ENCODE peak calls at places on chromosomes 12 and 14, in seven cellular contexts. One of them, this sample, is unnamed. For H3K9me3, the result is how much of the 10 kb centered on the place peaks cover.

GRCh38 chr12:99339663-99340062 is 307.9 kb upstream of the GARIN6 start:
- DNase-seq in keratinocyte: no peak
- DNase-seq in gastrocnemius medialis: no peak
- DNase-seq in mucosa of descending colon: no peak
- DNase-seq in suprapubic skin: no peak
- DNase-seq in heart left ventricle: no peak
- DNase-seq in adipocyte: no peak
- DNase-seq in this sample: no peak

GRCh38 chr12:47741340-47741703 is 16.0 kb upstream of the ENDOU start:
- DNase-seq in suprapubic skin: peak
- DNase-seq in gastrocnemius medialis: peak
- DNase-seq in keratinocyte: no peak
- DNase-seq in adipocyte: peak
- DNase-seq in mucosa of descending colon: peak
- DNase-seq in heart left ventricle: peak
- DNase-seq in this sample: peak

GRCh38 chr14:65594153-65594881 is 181.8 kb downstream of the FUT8 start:
- DNase-seq in keratinocyte: no peak
- DNase-seq in heart left ventricle: no peak
- DNase-seq in gastrocnemius medialis: no peak
- DNase-seq in adipocyte: no peak
- DNase-seq in suprapubic skin: no peak
- DNase-seq in mucosa of descending colon: peak
- DNase-seq in this sample: peak

GRCh38 chr12:53190108-53190729 is 9.5 kb upstream of the CSAD start:
- DNase-seq in suprapubic skin: peak
- DNase-seq in adipocyte: peak
- DNase-seq in keratinocyte: no peak
- DNase-seq in gastrocnemius medialis: peak
- DNase-seq in mucosa of descending colon: peak
- DNase-seq in heart left ventricle: peak
- DNase-seq in this sample: peak

GRCh38 chr12:107105410-107105703 is 12.0 kb upstream of the CRY1 start:
- DNase-seq in mucosa of descending colon: no peak
- DNase-seq in heart left ventricle: no peak
- DNase-seq in keratinocyte: no peak
- DNase-seq in adipocyte: no peak
- DNase-seq in gastrocnemius medialis: no peak
- DNase-seq in suprapubic skin: no peak
- DNase-seq in this sample: no peak

GRCh38 chr14:67285876-67286452 is 44.7 kb downstream of the PALS1 start:
- DNase-seq in mucosa of descending colon: no peak
- DNase-seq in adipocyte: peak
- DNase-seq in keratinocyte: no peak
- DNase-seq in heart left ventricle: no peak
- DNase-seq in gastrocnemius medialis: no peak
- DNase-seq in suprapubic skin: no peak
- DNase-seq in this sample: peak

GRCh38 chr12:50636505-50636904 is 127.4 kb upstream of the ATF1 start:
- DNase-seq in suprapubic skin: no peak
- DNase-seq in keratinocyte: no peak
- DNase-seq in adipocyte: no peak
- DNase-seq in heart left ventricle: no peak
- DNase-seq in gastrocnemius medialis: no peak
- DNase-seq in mucosa of descending colon: no peak
- DNase-seq in this sample: no peak

GRCh38 chr12:119008691-119009221 is 27.4 kb downstream of the SRRM4 start:
- DNase-seq in gastrocnemius medialis: no peak
- DNase-seq in keratinocyte: no peak
- DNase-seq in suprapubic skin: no peak
- DNase-seq in adipocyte: no peak
- DNase-seq in heart left ventricle: no peak
- DNase-seq in mucosa of descending colon: no peak
- DNase-seq in this sample: no peak

GRCh38 chr14:50545618-50546017 is 13.2 kb upstream of the MAP4K5 start:
- DNase-seq in heart left ventricle: no peak
- DNase-seq in suprapubic skin: no peak
- DNase-seq in adipocyte: no peak
- DNase-seq in gastrocnemius medialis: peak
- DNase-seq in keratinocyte: no peak
- DNase-seq in mucosa of descending colon: no peak
- DNase-seq in this sample: no peak

GRCh38 chr12:105226219-105226618 is 9.8 kb downstream of the APPL2 start:
- DNase-seq in suprapubic skin: no peak
- DNase-seq in gastrocnemius medialis: peak
- DNase-seq in heart left ventricle: peak
- DNase-seq in keratinocyte: no peak
- DNase-seq in adipocyte: peak
- DNase-seq in mucosa of descending colon: peak
- DNase-seq in this sample: no peak

GRCh38 chr12:109772622-109773321 is 59.1 kb downstream of the FAM222A start:
- DNase-seq in heart left ventricle: no peak
- DNase-seq in adipocyte: no peak
- DNase-seq in keratinocyte: no peak
- DNase-seq in gastrocnemius medialis: no peak
- DNase-seq in suprapubic skin: peak
- DNase-seq in mucosa of descending colon: no peak
- DNase-seq in this sample: no peak

GRCh38 chr14:56789955-56790354 is 20.3 kb downstream of the OTX2 start:
- DNase-seq in heart left ventricle: no peak
- DNase-seq in adipocyte: no peak
- DNase-seq in keratinocyte: no peak
- DNase-seq in mucosa of descending colon: no peak
- DNase-seq in suprapubic skin: no peak
- DNase-seq in gastrocnemius medialis: no peak
- DNase-seq in this sample: no peak

GRCh38 chr12:90627180-90627896 is 327.6 kb downstream of the CCER1 start:
- DNase-seq in mucosa of descending colon: no peak
- DNase-seq in heart left ventricle: peak
- DNase-seq in gastrocnemius medialis: no peak
- DNase-seq in suprapubic skin: no peak
- DNase-seq in adipocyte: no peak
- DNase-seq in keratinocyte: no peak
- DNase-seq in this sample: no peak

GRCh38 chr12:79162948-79163347 is 298.4 kb downstream of the SYT1 start:
- DNase-seq in suprapubic skin: no peak
- DNase-seq in gastrocnemius medialis: no peak
- DNase-seq in keratinocyte: no peak
- DNase-seq in adipocyte: peak
- DNase-seq in heart left ventricle: no peak
- DNase-seq in mucosa of descending colon: no peak
- DNase-seq in this sample: no peak

GRCh38 chr14:69045857-69046351 is 66.8 kb upstream of the ACTN1 start:
- DNase-seq in keratinocyte: no peak
- DNase-seq in gastrocnemius medialis: no peak
- DNase-seq in suprapubic skin: no peak
- DNase-seq in heart left ventricle: no peak
- DNase-seq in adipocyte: peak
- DNase-seq in mucosa of descending colon: no peak
- DNase-seq in this sample: no peak

GRCh38 chr14:29926701-29927595 is 699 bp downstream of the PRKD1 start:
- DNase-seq in keratinocyte: no peak
- DNase-seq in heart left ventricle: peak
- DNase-seq in suprapubic skin: no peak
- DNase-seq in gastrocnemius medialis: peak
- DNase-seq in mucosa of descending colon: peak
- DNase-seq in adipocyte: peak
- DNase-seq in this sample: peak

GRCh38 chr12:49730568-49731101 is 10.7 kb upstream of the TMBIM6 start:
- DNase-seq in heart left ventricle: no peak
- DNase-seq in mucosa of descending colon: no peak
- DNase-seq in adipocyte: no peak
- DNase-seq in suprapubic skin: no peak
- DNase-seq in gastrocnemius medialis: no peak
- DNase-seq in keratinocyte: no peak
- DNase-seq in this sample: no peak

GRCh38 chr14:74035556-74035955 is 16.4 kb downstream of the BBOF1 start:
- DNase-seq in keratinocyte: no peak
- DNase-seq in mucosa of descending colon: no peak
- DNase-seq in adipocyte: peak
- DNase-seq in heart left ventricle: no peak
- DNase-seq in gastrocnemius medialis: no peak
- DNase-seq in suprapubic skin: no peak
- DNase-seq in this sample: no peak

GRCh38 chr12:107461222-107461980 is 224.2 kb upstream of the PWP1 start:
- DNase-seq in suprapubic skin: no peak
- DNase-seq in mucosa of descending colon: no peak
- DNase-seq in heart left ventricle: no peak
- DNase-seq in gastrocnemius medialis: no peak
- DNase-seq in adipocyte: peak
- DNase-seq in keratinocyte: peak
- DNase-seq in this sample: no peak

GRCh38 chr12:41932470-41932991 is 212.1 kb downstream of the GXYLT1 start:
- DNase-seq in heart left ventricle: peak
- DNase-seq in gastrocnemius medialis: peak
- DNase-seq in adipocyte: no peak
- DNase-seq in suprapubic skin: peak
- DNase-seq in mucosa of descending colon: peak
- DNase-seq in keratinocyte: no peak
- DNase-seq in this sample: peak

GRCh38 chr12:93892431-93893210 is 215.4 kb downstream of the CRADD start:
- DNase-seq in adipocyte: no peak
- DNase-seq in heart left ventricle: no peak
- DNase-seq in suprapubic skin: no peak
- DNase-seq in keratinocyte: no peak
- DNase-seq in mucosa of descending colon: no peak
- DNase-seq in gastrocnemius medialis: no peak
- DNase-seq in this sample: no peak

DNA sequence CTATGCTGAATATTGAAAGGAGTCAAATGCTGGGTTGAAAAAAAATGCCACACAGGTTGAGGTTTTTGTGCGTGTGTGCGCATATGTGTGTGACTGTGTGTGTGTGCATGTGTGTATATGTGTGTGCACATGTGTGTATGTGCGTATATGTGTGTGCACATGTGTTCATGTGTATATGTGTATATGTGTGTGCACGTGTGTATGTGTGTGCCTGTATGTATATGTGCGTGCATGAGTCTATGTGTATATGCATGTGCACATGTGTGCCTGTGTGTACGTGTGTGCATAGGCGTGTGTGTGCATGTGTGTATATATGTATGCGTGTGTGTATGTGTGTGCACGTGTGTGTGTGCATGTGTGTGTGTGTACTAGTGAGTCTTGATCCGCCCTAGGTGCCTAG is 655.7 kb downstream of the AACS start:
- DNase-seq in suprapubic skin: no peak
- DNase-seq in keratinocyte: no peak
- DNase-seq in adipocyte: no peak
- DNase-seq in gastrocnemius medialis: no peak
- DNase-seq in heart left ventricle: no peak
- DNase-seq in mucosa of descending colon: no peak
- DNase-seq in this sample: no peak
- H3K9me3 ChIP-seq in suprapubic skin: under half
- H3K9me3 ChIP-seq in keratinocyte: under half
- H3K9me3 ChIP-seq in adipocyte: under half
- H3K9me3 ChIP-seq in gastrocnemius medialis: under half
- H3K9me3 ChIP-seq in heart left ventricle: under half
- H3K9me3 ChIP-seq in mucosa of descending colon: under half
- H3K9me3 ChIP-seq in this sample: under half

DNA sequence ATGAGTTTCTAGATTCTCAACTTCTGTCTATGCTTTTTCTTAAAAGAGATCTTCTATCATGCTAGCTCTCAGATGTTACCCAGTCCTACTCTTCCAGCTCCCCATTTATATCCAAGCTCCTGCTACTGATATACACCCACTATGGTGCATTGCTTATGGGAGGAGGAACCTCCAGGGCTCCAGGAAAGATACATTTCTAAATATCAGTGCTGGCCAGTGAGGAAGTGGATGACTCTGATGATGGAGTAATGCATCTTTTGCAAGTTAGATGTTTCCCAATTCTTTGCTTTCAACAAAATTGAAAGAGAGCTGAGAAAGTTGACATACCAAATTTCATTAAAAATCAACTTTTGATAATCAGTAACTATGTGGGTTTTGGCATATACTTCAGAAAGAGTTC is 105.7 kb upstream of the RESF1 start:
- DNase-seq in adipocyte: no peak
- DNase-seq in keratinocyte: no peak
- DNase-seq in mucosa of descending colon: no peak
- DNase-seq in heart left ventricle: no peak
- DNase-seq in gastrocnemius medialis: no peak
- DNase-seq in suprapubic skin: no peak
- DNase-seq in this sample: no peak
- H3K9me3 ChIP-seq in adipocyte: under half
- H3K9me3 ChIP-seq in keratinocyte: under half
- H3K9me3 ChIP-seq in mucosa of descending colon: under half
- H3K9me3 ChIP-seq in heart left ventricle: under half
- H3K9me3 ChIP-seq in gastrocnemius medialis: under half
- H3K9me3 ChIP-seq in suprapubic skin: under half
- H3K9me3 ChIP-seq in this sample: under half

GRCh38 chr14:28571636-28572035 is 195.0 kb upstream of the FOXG1 start:
- DNase-seq in heart left ventricle: no peak
- DNase-seq in suprapubic skin: no peak
- DNase-seq in keratinocyte: no peak
- DNase-seq in adipocyte: peak
- DNase-seq in gastrocnemius medialis: no peak
- DNase-seq in mucosa of descending colon: no peak
- DNase-seq in this sample: no peak
- H3K9me3 ChIP-seq in heart left ventricle: under half
- H3K9me3 ChIP-seq in suprapubic skin: under half
- H3K9me3 ChIP-seq in keratinocyte: under half
- H3K9me3 ChIP-seq in adipocyte: under half
- H3K9me3 ChIP-seq in gastrocnemius medialis: under half
- H3K9me3 ChIP-seq in mucosa of descending colon: under half
- H3K9me3 ChIP-seq in this sample: under half

GRCh38 chr12:34215213-34215892 is 193.1 kb downstream of the ALG10 start:
- DNase-seq in mucosa of descending colon: no peak
- DNase-seq in keratinocyte: no peak
- DNase-seq in gastrocnemius medialis: no peak
- DNase-seq in heart left ventricle: no peak
- DNase-seq in suprapubic skin: peak
- DNase-seq in adipocyte: no peak
- DNase-seq in this sample: no peak

GRCh38 chr12:34214011-34214410 is 191.7 kb downstream of the ALG10 start:
- DNase-seq in keratinocyte: no peak
- DNase-seq in heart left ventricle: no peak
- DNase-seq in adipocyte: no peak
- DNase-seq in mucosa of descending colon: no peak
- DNase-seq in gastrocnemius medialis: no peak
- DNase-seq in suprapubic skin: no peak
- DNase-seq in this sample: no peak

GRCh38 chr12:34218193-34219045 is 196.1 kb downstream of the ALG10 start:
- DNase-seq in suprapubic skin: no peak
- DNase-seq in heart left ventricle: peak
- DNase-seq in mucosa of descending colon: peak
- DNase-seq in keratinocyte: no peak
- DNase-seq in gastrocnemius medialis: peak
- DNase-seq in adipocyte: peak
- DNase-seq in this sample: peak

GRCh38 chr12:34217660-34218059 is 195.4 kb downstream of the ALG10 start:
- DNase-seq in keratinocyte: no peak
- DNase-seq in heart left ventricle: no peak
- DNase-seq in adipocyte: no peak
- DNase-seq in mucosa of descending colon: no peak
- DNase-seq in suprapubic skin: no peak
- DNase-seq in gastrocnemius medialis: no peak
- DNase-seq in this sample: no peak

DNA sequence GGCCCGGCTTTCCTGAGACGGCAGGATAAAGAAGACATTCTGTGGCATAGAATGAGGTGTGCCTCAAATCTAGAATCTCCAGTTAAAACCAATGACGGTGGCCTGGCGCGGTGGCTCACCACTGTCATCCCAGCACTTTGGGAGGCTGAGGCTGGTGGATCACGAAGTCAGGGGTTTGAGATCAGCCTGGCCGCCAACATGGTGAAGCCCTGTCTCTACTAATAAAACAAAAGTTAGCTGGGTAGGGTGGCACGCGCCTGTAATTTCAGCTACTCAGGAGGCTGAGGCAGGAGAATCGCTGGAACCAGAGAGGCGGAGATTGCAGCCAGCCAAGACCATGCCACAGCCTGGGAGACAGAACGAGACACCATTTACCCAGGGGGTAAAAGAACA is 193.6 kb downstream of the ALG10 start:
- DNase-seq in gastrocnemius medialis: no peak
- DNase-seq in suprapubic skin: no peak
- DNase-seq in heart left ventricle: no peak
- DNase-seq in keratinocyte: no peak
- DNase-seq in mucosa of descending colon: no peak
- DNase-seq in adipocyte: no peak
- DNase-seq in this sample: no peak
- H3K9me3 ChIP-seq in gastrocnemius medialis: under half
- H3K9me3 ChIP-seq in suprapubic skin: under half
- H3K9me3 ChIP-seq in heart left ventricle: under half
- H3K9me3 ChIP-seq in keratinocyte: under half
- H3K9me3 ChIP-seq in mucosa of descending colon: under half
- H3K9me3 ChIP-seq in adipocyte: under half
- H3K9me3 ChIP-seq in this sample: under half